ENCODE peak calls at places on chromosomes 7 and 10, in six cellular contexts. Y is PC-9, G is tibial nerve, K is left ventricle myocardium inferior, A is lower lobe of right lung, T is hepatocyte. U is an unnamed sample.

GRCh38 chr7:55977831-55978230 is 13.4 kb downstream of the NIPSNAP2 start:
- DNase-seq in Y (no peak), G (no peak), K (no peak), A (no peak), T (no peak), U (no peak)

GRCh38 chr10:70621497-70622078 is 19.0 kb upstream of the PRF1 start:
- DNase-seq in Y (no peak), G (no peak), K (no peak), A (no peak), T (no peak), U (no peak)

GRCh38 chr10:58820862-58821559 is 308.3 kb downstream of the BICC1 start:
- DNase-seq in Y (peak; percentile 34), G (no peak), K (no peak), A (no peak), T (no peak), U (peak; percentile 88)

GRCh38 chr7:7183833-7184463 is 1.6 kb downstream of the C1GALT1 start:
- DNase-seq in Y (no peak), G (no peak), K (no peak), A (no peak), T (no peak), U (peak; percentile 65)

GRCh38 chr7:3301831-3302618 is 973 bp downstream of the SDK1 start:
- DNase-seq in Y (no peak), G (no peak), K (no peak), A (no peak), T (peak; percentile 65), U (no peak)

GRCh38 chr7:50531401-50531906 is 33.8 kb downstream of the DDC start:
- DNase-seq in Y (peak; percentile 88), G (no peak), K (no peak), A (no peak), T (peak; percentile 87), U (peak; percentile 95)

GRCh38 chr7:82559203-82559805 is 115.7 kb upstream of the CACNA2D1 start:
- DNase-seq in Y (peak; percentile 63), G (no peak), K (no peak), A (no peak), T (peak; percentile 18), U (peak; percentile 18)

GRCh38 chr7:149154021-149154420 is 6.8 kb downstream of the ZNF398 start:
- DNase-seq in Y (no peak), G (no peak), K (no peak), A (no peak), T (no peak), U (no peak)

GRCh38 chr7:155705656-155706360 is 61.3 kb downstream of the RBM33 start:
- DNase-seq in Y (no peak), G (no peak), K (no peak), A (no peak), T (no peak), U (no peak)

GRCh38 chr10:31830887-31831286 is 97.7 kb downstream of the ARHGAP12 start:
- DNase-seq in Y (no peak), G (no peak), K (no peak), A (no peak), T (no peak), U (peak; percentile 5)

GRCh38 chr10:77253037-77253436 is 384.6 kb downstream of the KCNMA1 start:
- DNase-seq in Y (no peak), G (no peak), K (no peak), A (no peak), T (no peak), U (no peak)

GRCh38 chr7:80439894-80440811 is 71.7 kb downstream of the GNAT3 start:
- DNase-seq in Y (no peak), G (peak; percentile 15), K (no peak), A (no peak), T (no peak), U (peak; percentile 41)

GRCh38 chr10:15244635-15245197 is 76.2 kb upstream of the NMT2 start:
- DNase-seq in Y (no peak), G (no peak), K (no peak), A (no peak), T (no peak), U (no peak)

GRCh38 chr10:110782616-110783015 is 89.1 kb upstream of the PDCD4 start:
- DNase-seq in Y (no peak), G (no peak), K (no peak), A (no peak), T (no peak), U (no peak)

GRCh38 chr10:67015225-67015624 is 89.4 kb downstream of the LRRTM3 start:
- DNase-seq in Y (no peak), G (no peak), K (no peak), A (no peak), T (no peak), U (peak; percentile 9)

GRCh38 chr7:55365103-55365679 is at the start of gene LANCL2:
- DNase-seq in Y (no peak), G (peak; percentile 9), K (no peak), A (peak; percentile 72), T (no peak), U (peak; percentile 15)

GRCh38 chr10:98246911-98247820 is 20.8 kb downstream of the LOXL4 start:
- DNase-seq in Y (no peak), G (no peak), K (no peak), A (no peak), T (no peak), U (no peak)

GRCh38 chr7:6271694-6272371 is 591 bp downstream of the CYTH3 start:
- DNase-seq in Y (peak; percentile 24), G (no peak), K (peak; percentile 29), A (peak; percentile 51), T (peak; percentile 19), U (no peak)

GRCh38 chr7:132464740-132465139 is 111.5 kb downstream of the PLXNA4 start:
- DNase-seq in Y (no peak), G (no peak), K (peak; percentile 54), A (no peak), T (no peak), U (peak; percentile 44)

GRCh38 chr7:106039486-106040060 is 72.5 kb downstream of the SYPL1 start:
- DNase-seq in Y (no peak), G (no peak), K (no peak), A (no peak), T (peak; percentile 32), U (no peak)

GRCh38 chr7:33107136-33108066 is 1.8 kb downstream of the RP9 start:
- DNase-seq in Y (peak; percentile 23), G (peak; percentile 28), K (no peak), A (no peak), T (peak; percentile 64), U (peak; percentile 59)

GRCh38 chr10:114729103-114729659 is 71.1 kb upstream of the ABLIM1 start:
- DNase-seq in Y (no peak), G (no peak), K (no peak), A (no peak), T (no peak), U (no peak)

GRCh38 chr10:5317547-5318107 is 47.1 kb upstream of the UCN3 start:
- DNase-seq in Y (peak; percentile 70), G (no peak), K (no peak), A (no peak), T (no peak), U (peak; percentile 97)

GRCh38 chr10:13612654-13613373 is 26.0 kb downstream of the PRPF18 start:
- DNase-seq in Y (no peak), G (no peak), K (no peak), A (no peak), T (no peak), U (no peak)

GRCh38 chr10:13615650-13616049 is 28.9 kb downstream of the PRPF18 start:
- DNase-seq in Y (no peak), G (no peak), K (no peak), A (no peak), T (no peak), U (no peak)

GRCh38 chr10:13617146-13617545 is 30.4 kb downstream of the PRPF18 start:
- DNase-seq in Y (no peak), G (no peak), K (no peak), A (no peak), T (no peak), U (no peak)

GRCh38 chr10:13613519-13613918 is 26.8 kb downstream of the PRPF18 start:
- DNase-seq in Y (no peak), G (peak; percentile 12), K (no peak), A (no peak), T (peak; percentile 43), U (peak; percentile 30)

DNA sequence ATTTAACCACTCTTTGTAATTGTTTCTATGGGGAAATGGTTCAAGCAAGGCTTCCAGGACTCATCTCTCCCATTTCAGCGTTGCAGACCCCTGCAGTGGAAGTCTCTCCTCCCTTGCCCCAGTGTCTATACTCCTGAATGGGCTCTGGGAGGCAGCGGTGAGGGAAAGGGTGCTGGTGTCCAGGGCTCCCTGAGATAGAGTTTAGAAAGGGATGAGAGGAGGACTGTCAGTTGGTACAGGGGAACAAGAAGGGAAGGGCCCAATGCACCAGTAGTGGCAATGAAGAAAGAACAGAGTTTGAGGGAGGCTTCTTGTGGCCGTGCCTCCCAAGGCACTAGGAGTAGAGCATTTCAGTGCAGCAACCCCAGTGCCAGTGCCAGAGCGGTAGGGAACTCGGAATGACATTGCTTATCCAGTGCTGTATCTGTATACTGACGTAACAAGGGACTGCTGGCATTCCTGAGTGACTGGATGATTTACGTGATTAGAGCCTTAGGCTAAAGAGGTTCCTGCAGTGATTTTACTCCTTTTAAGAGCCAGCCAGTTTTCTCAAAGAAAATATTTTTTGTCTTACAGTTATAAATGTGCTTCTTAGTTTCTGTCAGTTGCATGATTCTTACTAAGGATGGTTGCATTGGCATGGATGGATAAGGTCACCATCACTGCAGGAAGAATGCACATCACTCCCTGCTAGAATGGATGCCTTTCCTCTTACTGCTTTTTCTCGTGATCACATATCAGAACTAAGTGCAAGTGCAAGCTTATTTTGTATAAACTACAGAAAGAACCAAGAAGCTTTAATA is 28.0 kb downstream of the PRPF18 start:
- DNase-seq in Y (peak; percentile 60), G (no peak), K (no peak), A (no peak), T (peak; percentile 42), U (no peak)
- TF ChIP-seq CTCF in Y (no peak), G (no peak), K (no peak), A (no peak), T (no peak), U (no peak)

DNA sequence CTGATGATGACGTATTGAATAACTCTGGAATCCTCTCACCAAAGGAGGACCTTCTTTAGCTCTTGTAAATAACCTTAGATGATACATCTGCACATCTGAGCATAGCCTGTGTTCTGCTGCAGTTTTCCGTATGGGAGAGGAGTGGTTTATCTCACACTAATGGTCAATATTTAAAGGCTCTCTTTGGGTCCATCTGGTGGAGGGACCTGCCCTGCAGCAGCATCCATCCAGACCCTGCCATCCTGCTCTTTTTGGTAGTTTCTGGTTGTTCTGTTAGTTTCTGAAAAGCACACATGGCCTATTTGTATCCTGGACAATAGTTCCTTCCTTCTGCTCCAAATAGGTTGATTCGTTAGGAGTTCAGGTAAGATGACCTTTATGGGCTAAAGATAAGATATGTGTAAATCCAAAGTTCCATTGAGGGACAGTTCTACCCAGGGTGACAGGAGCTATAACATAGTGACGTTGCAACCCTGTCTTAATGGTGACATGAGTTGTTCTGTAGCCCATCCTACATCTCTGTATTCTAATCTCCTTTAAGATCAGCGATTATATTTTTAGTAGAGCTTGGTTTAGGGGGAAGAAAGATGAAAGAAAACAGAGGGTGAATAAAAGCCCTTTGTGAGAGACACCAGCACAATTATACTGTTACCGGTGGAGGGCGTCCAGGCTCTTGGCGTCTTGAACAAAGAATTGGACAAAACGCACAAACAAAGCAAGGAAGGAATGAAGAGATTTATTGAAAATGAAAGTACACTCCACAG is 60.0 kb upstream of the KLF14 start:
- DNase-seq in Y (peak; percentile 18), G (peak; percentile 26), K (no peak), A (no peak), T (no peak), U (peak; percentile 7)
- H3K4me3 ChIP-seq in Y (no peak overlapping the region), G (no peak overlapping the region), K (no peak overlapping the region), A (no peak overlapping the region), T (no peak overlapping the region), U (no peak overlapping the region)

GRCh38 chr10:49395741-49396665 is at the start of gene DRGX:
- DNase-seq in Y (no peak), G (no peak), K (no peak), A (no peak), T (no peak), U (no peak)
- H3K27me3 ChIP-seq in Y (peaks cover 29% of the 10 kb centered on the region), G (peaks cover 100% of the 10 kb centered on the region), K (peaks cover 100% of the 10 kb centered on the region), A (peaks cover 83% of the 10 kb centered on the region), T (peaks cover 99% of the 10 kb centered on the region), U (peaks cover 49% of the 10 kb centered on the region)

GRCh38 chr10:19488592-19489280 is 327.5 kb upstream of the PLXDC2 start:
- DNase-seq in Y (no peak), G (no peak), K (peak; percentile 48), A (peak; percentile 62), T (peak; percentile 39), U (no peak)
- TF ChIP-seq CTCF in Y (no peak), G (no peak), K (peak; percentile 40), A (peak; percentile 18), T (peak; percentile 15), U (no peak)